ENCODE peak calls at places on chromosomes 13 and 19, in nine cellular contexts. P, T, A, K, W, O, B, G and N are unnamed samples. For H3K36me3, the result is how much of the 10 kb centered on the place peaks cover.

GRCh38 chr19:35045667-35046300 is 4.3 kb downstream of the HPN start:
- DNase-seq in T (no peak), P (no peak), W (peak), K (no peak), O (no peak), G (no peak), A (no peak), B (no peak), N (no peak)

GRCh38 chr19:1855040-1855827 is 7.0 kb upstream of the REXO1 start:
- DNase-seq in K (peak), W (peak), O (peak), G (peak), A (peak), T (peak), P (peak), B (peak), N (peak)

GRCh38 chr19:5623397-5624153 is 692 bp downstream of the SAFB start:
- DNase-seq in A (no peak), B (no peak), O (no peak), W (no peak), P (peak), K (no peak), T (no peak), G (no peak), N (no peak)

GRCh38 chr13:49124693-49125304 is 95.3 kb upstream of the MLNR start:
- DNase-seq in P (no peak), O (no peak), T (no peak), B (no peak), A (no peak), K (no peak), G (no peak), W (no peak), N (no peak)

GRCh38 chr13:39119422-39119821 is 81.2 kb downstream of the NHLRC3 start:
- DNase-seq in T (no peak), G (no peak), O (no peak), K (no peak), W (no peak), P (no peak), A (no peak), B (no peak), N (no peak)

GRCh38 chr13:95915102-95915501 is 138.1 kb downstream of the UGGT2 start:
- DNase-seq in O (no peak), B (no peak), W (no peak), T (no peak), G (no peak), P (no peak), A (no peak), K (no peak), N (no peak)

GRCh38 chr13:75647126-75647784 is 11.1 kb downstream of the LMO7 start:
- DNase-seq in K (no peak), P (no peak), G (no peak), T (no peak), B (no peak), A (no peak), O (no peak), W (no peak), N (no peak)

GRCh38 chr13:69571606-69572323 is 535.9 kb upstream of the ATXN8OS start:
- DNase-seq in P (no peak), T (no peak), A (no peak), K (no peak), W (no peak), O (no peak), G (no peak), B (no peak), N (no peak)

GRCh38 chr19:30076101-30076551 is 134.1 kb downstream of the URI1 start:
- DNase-seq in W (no peak), P (no peak), G (peak), O (no peak), A (peak), T (peak), K (no peak), B (no peak), N (peak)

GRCh38 chr13:41306271-41307150 is 4.6 kb upstream of the NAA16 start:
- DNase-seq in P (no peak), T (no peak), W (peak), G (no peak), B (no peak), A (no peak), K (no peak), O (no peak), N (no peak)

GRCh38 chr13:112965573-112966115 is 3.4 kb upstream of the MCF2L start:
- DNase-seq in K (no peak), G (peak), W (no peak), O (no peak), P (no peak), B (no peak), A (peak), T (peak), N (no peak)

GRCh38 chr19:7605490-7606222 is 10.0 kb downstream of the CAMSAP3 start:
- DNase-seq in O (peak), K (no peak), B (no peak), P (no peak), G (no peak), T (no peak), A (no peak), W (peak), N (no peak)

GRCh38 chr13:25860862-25861261 is 191.0 kb downstream of the SHISA2 start:
- DNase-seq in T (no peak), P (no peak), A (no peak), K (no peak), O (no peak), W (no peak), G (no peak), B (no peak), N (no peak)

GRCh38 chr19:33953023-33953422 is 156.4 kb downstream of the KCTD15 start:
- DNase-seq in P (no peak), O (no peak), B (no peak), T (no peak), K (no peak), A (no peak), W (no peak), G (no peak), N (no peak)

GRCh38 chr13:23506071-23506820 is 64.0 kb upstream of the TNFRSF19 start:
- DNase-seq in G (no peak), A (no peak), K (no peak), P (peak), B (no peak), W (no peak), O (no peak), T (no peak), N (no peak)

GRCh38 chr13:23433171-23434153 is at the start of gene SACS:
- DNase-seq in T (peak), P (no peak), G (no peak), B (no peak), W (peak), O (peak), K (no peak), A (no peak), N (no peak)

GRCh38 chr13:79450110-79450509 is 30.8 kb upstream of the NDFIP2 start:
- DNase-seq in B (no peak), W (no peak), P (no peak), T (no peak), A (no peak), K (no peak), O (no peak), G (no peak), N (no peak)

GRCh38 chr13:49996951-49997895 is at the start of gene TRIM13:
- DNase-seq in K (peak), G (peak), A (peak), W (peak), B (peak), T (peak), O (peak), P (peak), N (peak)

GRCh38 chr19:45598267-45599011 is 3.6 kb downstream of the GPR4 start:
- DNase-seq in K (no peak), G (no peak), P (peak), B (no peak), O (no peak), A (no peak), W (no peak), T (no peak), N (no peak)

GRCh38 chr13:111031531-111031961 is 83.6 kb upstream of the ARHGEF7 start:
- DNase-seq in W (no peak), T (no peak), O (no peak), P (no peak), G (no peak), B (no peak), A (no peak), K (no peak), N (no peak)

GRCh38 chr13:43020794-43021193 is 2.6 kb upstream of the DNAJC15 start:
- DNase-seq in T (no peak), K (no peak), P (no peak), O (no peak), W (no peak), A (no peak), G (no peak), B (no peak), N (no peak)

GRCh38 chr13:43021926-43022670 is 1.3 kb upstream of the DNAJC15 start:
- DNase-seq in A (no peak), K (no peak), T (no peak), G (no peak), B (no peak), O (no peak), P (no peak), W (no peak), N (no peak)

GRCh38 chr13:43026262-43026661 is 2.9 kb downstream of the DNAJC15 start:
- DNase-seq in P (no peak), G (no peak), A (no peak), K (no peak), W (no peak), B (no peak), O (no peak), T (no peak), N (no peak)

GRCh38 chr13:43019811-43020210 is 3.6 kb upstream of the DNAJC15 start:
- DNase-seq in B (no peak), T (no peak), W (no peak), O (no peak), P (no peak), K (no peak), A (no peak), G (no peak), N (no peak)

DNA sequence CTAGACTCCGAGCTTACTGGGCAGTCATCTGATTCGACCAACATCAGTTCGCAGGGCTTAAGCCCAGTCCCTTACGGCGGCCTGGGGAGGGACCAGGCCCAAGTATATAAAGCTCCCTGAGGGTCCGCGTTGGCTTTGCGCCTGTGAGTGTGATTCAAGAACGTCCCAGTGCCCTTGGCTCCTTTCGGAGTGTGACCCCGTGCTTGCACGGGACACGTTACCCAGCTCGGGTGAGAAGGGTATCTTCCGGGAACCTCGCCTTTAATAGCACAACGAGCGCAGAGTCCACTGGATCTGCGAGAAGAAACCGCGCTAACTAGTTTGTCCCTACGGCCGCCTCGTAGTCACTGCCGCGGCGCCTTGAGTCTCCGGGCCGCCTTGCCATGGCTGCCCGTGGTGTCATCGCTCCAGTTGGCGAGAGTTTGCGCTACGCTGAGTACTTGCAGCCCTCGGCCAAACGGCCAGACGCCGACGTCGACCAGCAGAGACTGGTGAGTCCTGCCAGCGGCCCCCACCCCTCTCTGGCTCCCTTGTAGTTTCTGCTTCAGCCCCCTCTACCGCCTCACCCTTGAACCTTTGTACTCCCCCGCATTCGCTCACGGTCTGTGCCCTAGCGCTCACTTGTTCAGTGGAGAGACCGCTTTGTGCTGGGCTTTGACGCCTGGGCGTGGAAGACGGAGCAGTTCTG is at the start of gene DNAJC15:
- DNase-seq in O (peak), B (peak), K (peak), W (peak), A (peak), G (peak), T (peak), P (peak), N (peak)
- TF ChIP-seq POLR2A in O (no peak), B (peak), K (no peak), W (peak), A (peak), G (no peak), T (peak), P (no peak), N (peak)

GRCh38 chr19:3441986-3442329 is 38.4 kb downstream of the SMIM24 start:
- DNase-seq in W (no peak), P (no peak), A (no peak), G (no peak), B (no peak), T (peak), K (no peak), O (no peak), N (no peak)

GRCh38 chr19:3444695-3445234 is 35.6 kb downstream of the SMIM24 start:
- DNase-seq in K (no peak), P (no peak), W (no peak), A (no peak), T (no peak), B (no peak), O (no peak), G (no peak), N (no peak)

GRCh38 chr19:3441089-3441985 is 39.0 kb downstream of the SMIM24 start:
- DNase-seq in K (no peak), T (peak), W (no peak), B (no peak), P (no peak), A (no peak), G (no peak), O (no peak), N (no peak)

GRCh38 chr19:3442487-3443071 is 37.7 kb downstream of the SMIM24 start:
- DNase-seq in P (no peak), O (no peak), G (no peak), K (no peak), W (no peak), A (no peak), B (no peak), T (no peak), N (no peak)

GRCh38 chr19:3443840-3444694 is 36.3 kb downstream of the SMIM24 start:
- DNase-seq in W (no peak), B (no peak), A (no peak), O (peak), K (no peak), T (no peak), P (peak), G (no peak), N (no peak)
- H3K36me3 ChIP-seq in W (under half), B (half or more), A (under half), O (under half), K (half or more), T (under half), P (half or more), G (under half), N (under half)

GRCh38 chr13:114198556-114198955 is 19.5 kb downstream of the CFAP97D2 start:
- DNase-seq in K (no peak), B (no peak), O (no peak), P (no peak), T (no peak), W (no peak), A (no peak), G (no peak), N (no peak)

GRCh38 chr13:114202581-114202980 is 23.5 kb downstream of the CFAP97D2 start:
- DNase-seq in B (no peak), P (no peak), K (no peak), G (no peak), O (no peak), A (no peak), T (no peak), W (no peak), N (no peak)

GRCh38 chr13:114199961-114200672 is 21.1 kb downstream of the CFAP97D2 start:
- DNase-seq in W (no peak), B (no peak), K (no peak), P (no peak), O (no peak), G (no peak), T (no peak), A (no peak), N (no peak)

GRCh38 chr13:114203536-114203935 is 24.5 kb downstream of the CFAP97D2 start:
- DNase-seq in B (no peak), T (no peak), K (no peak), A (no peak), P (no peak), W (no peak), O (no peak), G (no peak), N (no peak)

GRCh38 chr13:114200673-114201005 is 21.6 kb downstream of the CFAP97D2 start:
- DNase-seq in K (no peak), G (no peak), P (no peak), B (no peak), W (no peak), O (no peak), T (no peak), A (no peak), N (no peak)
- H3K4me3 ChIP-seq in K (no peak), G (no peak), P (no peak), B (no peak), W (no peak), O (peak), T (no peak), A (no peak), N (no peak)

GRCh38 chr13:54742984-54743383 is 1714.4 kb downstream of the OLFM4 start:
- DNase-seq in B (no peak), G (no peak), P (no peak), A (no peak), T (no peak), W (no peak), K (no peak), O (no peak), N (no peak)
- TF ChIP-seq POLR2A in B (no peak), G (no peak), P (no peak), A (no peak), T (no peak), W (no peak), K (no peak), O (no peak), N (no peak)

GRCh38 chr13:46043647-46044046 is 8.9 kb downstream of the ZC3H13 start:
- DNase-seq in A (no peak), W (no peak), B (no peak), G (no peak), K (no peak), P (no peak), T (no peak), O (no peak), N (no peak)
- H3K36me3 ChIP-seq in A (under half), W (under half), B (under half), G (under half), K (under half), P (half or more), T (under half), O (under half), N (under half)

GRCh38 chr13:104426435-104426834 is 1360.2 kb upstream of the SLC10A2 start:
- DNase-seq in B (no peak), G (no peak), K (no peak), A (no peak), T (no peak), O (no peak), P (no peak), W (no peak), N (no peak)
- H3K4me3 ChIP-seq in B (no peak), G (no peak), K (no peak), A (no peak), T (no peak), O (no peak), P (no peak), W (no peak), N (no peak)

GRCh38 chr19:23762884-23763711 is 4.4 kb upstream of the ZNF681 start:
- DNase-seq in K (peak), B (peak), A (peak), O (peak), T (peak), P (peak), G (peak), W (peak), N (peak)
- TF ChIP-seq POLR2A in K (no peak), B (no peak), A (no peak), O (no peak), T (no peak), P (no peak), G (no peak), W (peak), N (no peak)

DNA sequence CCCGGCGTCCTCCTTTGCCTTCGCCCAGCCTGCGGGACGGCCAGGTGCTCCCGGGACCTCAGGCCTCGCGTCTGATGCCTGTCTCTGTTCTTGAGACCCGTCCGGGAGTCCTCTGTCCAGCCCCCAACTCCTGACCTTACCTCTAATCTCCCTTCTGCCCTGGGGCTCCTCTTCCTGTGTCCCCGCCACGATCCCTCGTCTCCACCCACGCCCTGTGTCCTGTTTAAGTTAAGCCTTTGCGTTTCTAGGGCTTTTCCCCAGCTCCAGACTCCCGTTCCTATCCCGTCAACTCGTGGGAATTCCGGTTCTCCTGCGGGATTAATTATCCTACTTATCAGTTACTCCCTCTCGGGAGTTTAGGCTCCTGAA is 686 bp downstream of the LENG8 start:
- DNase-seq in G (no peak), B (no peak), T (no peak), W (no peak), O (no peak), A (no peak), P (no peak), K (no peak), N (no peak)
- H3K36me3 ChIP-seq in G (under half), B (under half), T (under half), W (under half), O (under half), A (under half), P (half or more), K (half or more), N (half or more)

DNA sequence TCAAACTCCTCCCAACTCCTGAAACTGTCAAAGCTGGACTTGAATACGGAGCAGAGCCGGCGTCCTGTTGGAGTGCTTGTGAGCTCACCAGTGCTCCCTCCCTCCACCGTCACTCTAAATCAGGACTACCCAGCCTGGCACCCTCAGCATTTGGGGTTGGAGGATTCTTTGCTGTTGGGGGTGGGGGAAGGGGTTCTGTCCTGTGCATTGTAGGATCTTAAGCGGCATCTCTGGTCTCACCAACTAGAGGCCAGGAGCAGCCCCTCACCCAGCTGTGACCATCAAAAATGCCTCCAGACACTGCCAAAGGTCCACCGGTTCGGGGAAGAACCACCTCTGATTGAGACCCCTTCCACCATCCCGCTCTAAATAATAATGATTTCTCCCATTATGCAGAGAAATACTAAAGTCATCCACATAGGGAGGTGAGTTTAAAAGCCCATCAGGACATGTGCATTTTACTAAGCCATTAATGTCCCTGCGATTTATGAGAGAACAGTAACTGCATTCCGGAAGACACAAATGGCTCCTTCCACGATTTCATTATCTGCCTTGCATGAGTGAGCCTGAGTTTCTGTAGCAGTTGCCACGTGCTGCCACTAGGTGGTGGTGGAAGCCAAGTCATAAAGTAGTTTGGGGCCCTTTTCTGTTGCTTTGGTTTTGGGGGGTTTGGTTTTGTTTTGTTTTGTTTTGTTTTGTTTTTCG is 16.1 kb upstream of the USP29 start:
- DNase-seq in P (peak), W (peak), O (peak), G (peak), K (peak), T (peak), A (no peak), B (no peak), N (peak)
- H3K4me3 ChIP-seq in P (no peak), W (no peak), O (no peak), G (no peak), K (no peak), T (peak), A (no peak), B (no peak), N (no peak)